ENCODE peak calls at places on chromosomes 11 and 22, in nine cellular contexts. U, X, O, B, S, T, H, I and L are unnamed samples.

GRCh38 chr11:1228183-1228821 is 5.4 kb downstream of the MUC5B start:
- DNase-seq in I (no peak), S (no peak), H (no peak), U (no peak), B (peak), O (no peak), X (no peak), T (no peak), L (no peak)

GRCh38 chr22:35538801-35539321 is 1.8 kb upstream of the RASD2 start:
- DNase-seq in S (no peak), T (no peak), H (peak), U (no peak), X (peak), O (no peak), B (no peak), I (no peak), L (peak)

GRCh38 chr11:79312591-79313267 is 128.1 kb downstream of the TENM4 start:
- DNase-seq in I (no peak), X (no peak), B (no peak), H (no peak), T (peak), U (no peak), S (peak), O (no peak), L (peak)

GRCh38 chr11:8813658-8814057 is 97.3 kb upstream of the AKIP1 start:
- DNase-seq in B (peak), H (peak), I (peak), X (peak), O (peak), T (peak), S (peak), U (peak), L (peak)

GRCh38 chr11:93329936-93330445 is 551 bp upstream of the DEUP1 start:
- DNase-seq in H (no peak), B (no peak), S (peak), U (no peak), T (peak), O (no peak), I (peak), X (no peak), L (peak)

GRCh38 chr11:12284321-12285050 is 92.9 kb upstream of the PARVA start:
- DNase-seq in H (no peak), O (no peak), I (no peak), T (no peak), S (no peak), X (no peak), U (no peak), B (no peak), L (no peak)

GRCh38 chr11:43992138-43992537 is 49.7 kb downstream of the C11orf96 start:
- DNase-seq in O (no peak), T (no peak), S (no peak), B (no peak), U (no peak), H (no peak), I (no peak), X (no peak), L (no peak)

GRCh38 chr11:67687986-67688385 is 13.6 kb upstream of the ALDH3B2 start:
- DNase-seq in U (no peak), O (no peak), X (no peak), T (no peak), B (no peak), H (no peak), I (no peak), S (no peak), L (no peak)

GRCh38 chr11:118609380-118610219 is 2.2 kb downstream of the PHLDB1 start:
- DNase-seq in U (no peak), I (no peak), X (no peak), H (no peak), B (peak), T (no peak), S (no peak), O (no peak), L (no peak)

GRCh38 chr11:119323532-119324033 is 6.7 kb upstream of the MCAM start:
- DNase-seq in H (peak), U (peak), B (no peak), X (peak), T (peak), O (no peak), S (peak), I (peak), L (peak)

GRCh38 chr11:130707217-130707616 is 209.1 kb downstream of the SNX19 start:
- DNase-seq in H (no peak), T (no peak), O (no peak), I (no peak), X (no peak), U (no peak), B (no peak), S (no peak), L (no peak)

GRCh38 chr11:121928597-121929580 is 187.1 kb downstream of the BLID start:
- DNase-seq in H (no peak), O (no peak), B (no peak), T (no peak), U (no peak), X (no peak), S (no peak), I (no peak), L (no peak)